ENCODE peak calls at places on chromosomes 5 and 9, in seven cellular contexts. E is neural crest cell, X is prostate gland, L is omental fat pad, Y is tibial nerve, T is WERI-Rb-1, R is fibroblast of villous mesenchyme. Q is an unnamed sample.

GRCh38 chr5:77129386-77129785 is 42.3 kb upstream of the ZBED3 start:
- DNase-seq in R (peak), T (peak), L (no peak), X (peak), E (peak), Y (no peak), Q (peak)

GRCh38 chr5:111685969-111686368 is 71.0 kb downstream of the NREP start:
- DNase-seq in T (peak), Y (no peak), L (no peak), R (no peak), E (no peak), X (no peak), Q (no peak)

GRCh38 chr5:171574374-171574773 is 154.9 kb downstream of the FGF18 start:
- DNase-seq in T (no peak), E (no peak), L (no peak), R (no peak), Y (no peak), X (no peak), Q (no peak)

GRCh38 chr5:102294996-102295395 is 1.1 kb downstream of the SLCO4C1 start:
- DNase-seq in T (no peak), L (no peak), E (no peak), R (no peak), Y (no peak), X (no peak), Q (no peak)

GRCh38 chr5:91311697-91312501 is 71.2 kb downstream of the ARRDC3 start:
- DNase-seq in R (peak), E (no peak), Y (peak), L (no peak), T (no peak), X (peak), Q (peak)

GRCh38 chr5:180439911-180440769 is 54.0 kb upstream of the CNOT6 start:
- DNase-seq in T (no peak), L (no peak), X (peak), R (no peak), Y (no peak), E (no peak), Q (no peak)

GRCh38 chr9:136978865-136979544 is 1.7 kb downstream of the PTGDS start:
- DNase-seq in X (no peak), T (no peak), E (no peak), Y (no peak), R (no peak), L (no peak), Q (no peak)

GRCh38 chr5:110086658-110087388 is 397.1 kb downstream of the MAN2A1 start:
- DNase-seq in L (no peak), R (peak), Y (peak), X (peak), T (no peak), E (no peak), Q (peak)

GRCh38 chr5:15798006-15798405 is 298.0 kb downstream of the FBXL7 start:
- DNase-seq in E (no peak), Y (no peak), T (no peak), R (no peak), X (peak), L (no peak), Q (no peak)

GRCh38 chr5:179530069-179530998 is 20.0 kb upstream of the RUFY1 start:
- DNase-seq in R (peak), T (no peak), L (no peak), Y (no peak), X (no peak), E (peak), Q (no peak)

GRCh38 chr9:134656334-134657034 is 14.9 kb downstream of the COL5A1 start:
- DNase-seq in Y (no peak), E (no peak), X (no peak), R (no peak), L (no peak), T (peak), Q (peak)

GRCh38 chr5:170338933-170339779 is 41.6 kb upstream of the LCP2 start:
- DNase-seq in T (no peak), R (no peak), Y (no peak), X (no peak), E (no peak), L (no peak), Q (peak)

DNA sequence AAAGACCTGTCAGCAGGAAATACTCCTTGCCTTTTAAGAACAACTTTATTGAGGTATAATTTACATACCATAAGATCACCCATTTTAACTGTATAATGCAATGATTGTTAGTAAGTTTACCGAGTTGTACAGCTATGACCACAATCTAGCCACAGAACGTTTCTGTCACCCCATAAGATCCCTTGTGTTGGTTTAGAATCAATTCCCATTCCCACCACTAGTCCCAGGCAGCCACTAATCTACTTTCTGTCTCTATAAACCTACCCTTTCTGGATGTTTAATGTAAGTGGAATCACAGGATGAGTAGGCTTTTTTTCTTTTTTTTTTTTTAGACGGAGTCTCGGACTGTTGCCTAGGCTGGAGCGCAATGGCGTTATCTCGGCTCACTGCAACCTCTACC is 4.4 kb downstream of the GPR107 start:
- DNase-seq in X (no peak), E (no peak), T (no peak), R (peak), L (no peak), Y (no peak), Q (no peak)
- TF ChIP-seq CTCF in X (no peak), E (peak), T (peak), R (peak), L (no peak), Y (no peak), Q (no peak)

GRCh38 chr9:121987312-121987711 is 105.8 kb downstream of the TTLL11 start:
- DNase-seq in X (no peak), E (no peak), L (no peak), Y (no peak), T (no peak), R (no peak), Q (no peak)

GRCh38 chr9:121981118-121981883 is 111.8 kb downstream of the TTLL11 start:
- DNase-seq in E (no peak), R (no peak), T (no peak), Y (no peak), X (no peak), L (no peak), Q (no peak)

GRCh38 chr9:121985792-121986494 is 107.2 kb downstream of the TTLL11 start:
- DNase-seq in R (no peak), T (peak), L (no peak), X (no peak), Y (peak), E (no peak), Q (no peak)

GRCh38 chr9:121989010-121989409 is 104.1 kb downstream of the TTLL11 start:
- DNase-seq in X (no peak), E (no peak), R (no peak), Y (no peak), L (no peak), T (peak), Q (no peak)

DNA sequence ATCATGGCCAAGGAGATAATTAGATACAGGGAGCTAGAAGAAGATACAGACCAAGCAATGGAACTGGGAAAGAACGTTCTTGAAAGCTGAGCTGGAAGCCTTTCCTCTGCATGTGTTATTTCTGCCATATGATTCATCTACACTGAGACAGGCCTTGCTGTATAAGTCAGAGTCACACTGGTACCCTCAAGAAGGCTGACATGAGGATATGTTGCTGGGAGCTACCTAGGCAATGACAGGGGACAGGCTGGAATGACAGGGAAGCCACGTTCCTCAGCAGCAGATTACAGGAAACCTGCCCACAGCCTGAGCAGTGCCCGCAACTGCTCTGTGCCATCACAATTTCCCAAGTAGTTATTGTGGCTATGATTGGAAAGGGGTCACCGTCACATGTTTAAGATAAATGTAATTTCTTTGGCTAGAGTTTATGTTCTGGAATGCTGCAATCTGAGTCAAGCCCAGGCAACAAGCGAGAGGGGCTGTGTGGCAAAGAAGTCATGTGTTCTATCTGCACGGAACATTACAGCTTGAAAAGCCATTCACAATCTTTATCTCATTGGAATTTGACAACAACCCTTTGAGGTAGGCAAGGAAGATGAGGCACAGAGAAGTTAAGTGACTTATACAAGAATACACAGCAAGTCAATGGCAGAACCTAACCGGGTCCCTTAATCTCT is 108.2 kb downstream of the TTLL11 start:
- DNase-seq in T (no peak), R (peak), X (no peak), L (no peak), Y (no peak), E (no peak), Q (no peak)
- TF ChIP-seq CTCF in T (no peak), R (no peak), X (no peak), L (no peak), Y (no peak), E (no peak), Q (no peak)

GRCh38 chr9:120032639-120033038 is 547.3 kb downstream of the CDK5RAP2 start:
- DNase-seq in X (no peak), T (peak), R (no peak), L (no peak), Y (no peak), E (no peak), Q (no peak)
- TF ChIP-seq CTCF in X (no peak), T (peak), R (no peak), L (no peak), Y (no peak), E (peak), Q (no peak)

GRCh38 chr5:144487761-144488160 is 317.1 kb downstream of the KCTD16 start:
- DNase-seq in L (no peak), T (peak), R (peak), X (no peak), E (no peak), Y (no peak), Q (no peak)

GRCh38 chr5:144485540-144485939 is 314.9 kb downstream of the KCTD16 start:
- DNase-seq in Y (no peak), E (no peak), R (no peak), T (no peak), L (no peak), X (no peak), Q (no peak)

GRCh38 chr5:144484124-144484897 is 313.6 kb downstream of the KCTD16 start:
- DNase-seq in T (no peak), Y (no peak), E (no peak), R (peak), X (no peak), L (no peak), Q (no peak)

DNA sequence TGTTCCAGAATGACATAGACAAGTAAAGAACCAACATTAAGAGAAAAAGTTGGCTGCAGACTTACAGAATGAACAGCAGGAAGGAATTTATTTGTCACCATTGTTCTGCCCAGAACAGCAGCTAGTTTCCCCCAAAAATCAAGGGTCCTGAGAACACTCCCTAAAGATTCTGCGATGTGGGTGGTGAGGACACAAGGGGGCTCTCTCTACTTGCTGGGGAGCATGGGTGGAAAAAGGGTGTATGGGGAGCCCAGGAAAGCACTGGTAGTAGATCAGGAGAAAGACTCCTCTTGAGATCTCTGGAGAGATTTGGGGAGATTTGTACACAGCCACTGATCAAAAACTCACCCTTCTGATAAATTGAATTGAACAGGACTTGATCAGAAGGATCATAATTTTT is 316.5 kb downstream of the KCTD16 start:
- DNase-seq in E (no peak), T (peak), Y (no peak), R (no peak), L (no peak), X (no peak), Q (no peak)
- TF ChIP-seq CTCF in E (no peak), T (peak), Y (no peak), R (peak), L (no peak), X (no peak), Q (no peak)

DNA sequence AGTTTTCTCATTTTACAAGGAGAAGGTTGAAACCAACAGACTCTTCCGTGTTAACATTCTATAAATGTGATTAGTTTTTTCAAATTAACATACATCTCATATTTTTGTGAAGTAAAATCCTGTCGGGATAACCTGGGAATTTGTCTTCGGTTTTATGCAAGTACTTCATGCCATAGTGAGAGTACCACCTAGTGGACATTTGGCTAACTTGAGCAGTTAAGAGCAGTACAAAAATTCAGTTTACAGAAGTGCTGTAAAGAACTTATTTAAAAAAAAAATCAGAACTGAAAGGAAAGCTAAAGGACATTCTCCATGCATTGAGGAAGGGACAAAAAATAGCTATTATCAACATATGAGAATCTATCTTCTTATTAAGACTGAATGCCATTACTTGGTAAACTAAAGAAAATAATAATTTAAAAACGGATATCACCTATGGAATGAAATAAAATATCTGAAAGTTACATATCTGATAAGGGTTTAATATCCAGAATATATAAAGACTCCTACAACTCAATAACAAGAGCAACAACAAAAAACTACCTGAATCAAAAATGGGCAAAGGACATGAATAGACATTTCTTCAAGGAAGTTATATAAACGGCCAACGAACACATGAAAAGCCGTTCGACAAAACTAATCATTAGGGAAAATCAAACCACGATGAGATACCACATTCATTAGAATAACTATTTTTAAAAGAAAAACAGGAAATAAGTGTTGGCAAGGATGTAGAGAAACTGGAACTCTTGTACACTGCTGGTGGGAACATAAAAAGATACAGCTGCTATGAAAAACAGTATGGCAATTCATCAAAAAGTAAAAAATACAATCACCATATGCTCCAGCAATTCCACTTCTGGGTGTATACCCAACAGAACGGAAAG is 117.0 kb upstream of the GNA14 start:
- DNase-seq in X (no peak), L (no peak), Y (no peak), E (no peak), T (no peak), R (peak), Q (no peak)
- TF ChIP-seq CTCF in X (no peak), L (no peak), Y (peak), E (peak), T (peak), R (peak), Q (peak)

GRCh38 chr5:146528232-146528631 is 12.2 kb upstream of the GPR151 start:
- DNase-seq in Y (no peak), X (no peak), R (peak), E (no peak), L (no peak), T (peak), Q (no peak)
- TF ChIP-seq CTCF in Y (no peak), X (no peak), R (peak), E (no peak), L (no peak), T (peak), Q (peak)

GRCh38 chr5:83516962-83517750 is 45.6 kb downstream of the VCAN start:
- DNase-seq in Y (no peak), R (peak), T (no peak), E (no peak), L (no peak), X (no peak), Q (no peak)
- TF ChIP-seq CTCF in Y (no peak), R (peak), T (no peak), E (no peak), L (no peak), X (no peak), Q (no peak)

GRCh38 chr5:135318924-135319323 is 80.1 kb downstream of the MACROH2A1 start:
- DNase-seq in R (no peak), X (no peak), T (no peak), Y (no peak), L (no peak), E (no peak), Q (no peak)

GRCh38 chr5:135319458-135319857 is 79.6 kb downstream of the MACROH2A1 start:
- DNase-seq in T (no peak), L (no peak), E (no peak), X (no peak), Y (no peak), R (no peak), Q (no peak)

GRCh38 chr5:135318037-135318436 is 81.0 kb downstream of the MACROH2A1 start:
- DNase-seq in R (no peak), X (no peak), E (no peak), T (no peak), L (no peak), Y (no peak), Q (no peak)

GRCh38 chr5:135320718-135321484 is 78.1 kb downstream of the MACROH2A1 start:
- DNase-seq in L (no peak), X (no peak), T (no peak), R (no peak), E (no peak), Y (no peak), Q (no peak)

DNA sequence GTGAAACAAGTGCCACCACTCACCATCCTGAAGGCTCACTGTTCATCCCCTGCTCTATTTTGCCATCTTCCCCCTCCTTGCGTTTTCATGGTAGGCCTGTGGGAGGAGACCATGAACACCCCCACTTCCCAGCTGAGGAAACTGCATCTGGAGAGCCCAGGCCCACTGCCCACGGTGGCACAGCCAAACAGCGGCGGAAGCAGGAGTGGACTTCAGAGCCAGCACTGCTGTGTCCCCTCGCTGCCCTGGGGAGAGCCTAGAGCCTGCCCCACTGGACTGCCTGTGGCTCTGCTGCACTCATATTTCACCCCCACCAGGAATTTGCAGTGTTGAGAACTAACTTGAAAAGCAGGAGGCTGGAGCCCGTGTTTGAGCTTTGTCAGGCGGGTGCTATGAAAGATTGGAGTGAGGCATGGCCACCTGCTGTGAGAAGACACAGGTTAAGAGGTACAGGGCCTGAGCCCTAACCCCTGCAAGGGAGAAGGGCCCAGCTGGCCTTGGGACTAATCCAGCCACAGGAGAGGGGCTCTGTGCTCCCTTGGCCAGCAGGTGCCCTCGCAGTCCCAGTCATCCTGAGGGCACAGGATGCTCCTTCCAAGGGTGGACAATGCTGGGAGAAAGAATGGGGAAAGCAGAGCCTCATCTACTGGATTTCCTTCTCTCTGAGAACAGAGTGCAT is 79.0 kb downstream of the MACROH2A1 start:
- DNase-seq in E (no peak), X (no peak), R (no peak), L (no peak), T (peak), Y (no peak), Q (no peak)
- TF ChIP-seq CTCF in E (no peak), X (no peak), R (no peak), L (no peak), T (peak), Y (no peak), Q (no peak)

DNA sequence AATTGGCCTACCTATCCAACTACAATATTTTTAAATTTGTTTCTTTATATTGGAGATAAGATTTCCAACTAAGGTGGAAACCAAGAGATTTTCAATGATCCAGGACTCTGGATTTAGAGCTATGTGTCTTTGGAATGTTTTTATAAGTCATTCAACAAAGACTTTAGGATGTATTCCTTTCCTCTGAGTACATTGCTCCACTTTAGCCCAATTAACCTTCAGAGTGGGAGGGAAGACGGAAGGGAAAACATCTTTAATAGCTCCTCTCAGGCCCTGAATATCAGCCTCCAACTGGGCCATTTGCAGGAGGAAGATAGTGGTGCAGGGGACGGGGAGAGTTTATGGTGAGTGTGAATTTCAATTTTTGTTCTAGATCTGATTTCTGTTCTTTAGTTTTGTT is 239.2 kb downstream of the PIK3R1 start:
- DNase-seq in X (no peak), L (no peak), R (no peak), Y (no peak), E (no peak), T (no peak), Q (no peak)
- TF ChIP-seq CTCF in X (no peak), L (no peak), R (no peak), Y (no peak), E (no peak), T (no peak), Q (no peak)

Q was measured in RWPE1.